ENCODE peak calls at places on chromosome 12, in five cellular contexts. P is stomach, M is prostate gland, E is spleen, G is breast epithelium. N is an unnamed sample. For H3K36me3, the result is how much of the 10 kb centered on the place peaks cover.

GRCh38 chr12:93825926-93826599 is 148.9 kb downstream of the CRADD start:
- DNase-seq in E (no peak), P (no peak), M (peak), G (no peak), N (no peak)

GRCh38 chr12:100295764-100296555 is 29.0 kb downstream of the SCYL2 start:
- DNase-seq in E (no peak), M (no peak), G (no peak), P (no peak), N (no peak)

GRCh38 chr12:63318933-63319332 is 167.9 kb upstream of the AVPR1A start:
- DNase-seq in G (no peak), E (no peak), P (no peak), M (no peak), N (no peak)

GRCh38 chr12:122079038-122079531 is 529 bp downstream of the MLXIP start:
- DNase-seq in P (peak), G (no peak), E (peak), M (no peak), N (peak)

GRCh38 chr12:124762791-124763593 is 100.7 kb downstream of the SCARB1 start:
- DNase-seq in G (no peak), E (no peak), M (no peak), P (no peak), N (no peak)

GRCh38 chr12:25382311-25383106 is 131.8 kb upstream of the KRAS start:
- DNase-seq in G (no peak), M (no peak), E (no peak), P (no peak), N (no peak)

GRCh38 chr12:93734784-93735183 is 57.6 kb downstream of the CRADD start:
- DNase-seq in E (no peak), M (no peak), G (no peak), P (no peak), N (no peak)

GRCh38 chr12:116408489-116409217 is 131.2 kb upstream of the MED13L start:
- DNase-seq in G (no peak), P (no peak), E (peak), M (no peak), N (no peak)

GRCh38 chr12:80988986-80989385 is 51.3 kb upstream of the LIN7A start:
- DNase-seq in E (no peak), M (no peak), G (no peak), P (peak), N (no peak)

GRCh38 chr12:117686911-117687377 is 281.8 kb downstream of the KSR2 start:
- DNase-seq in P (no peak), M (peak), E (no peak), G (no peak), N (no peak)

GRCh38 chr12:130547480-130548155 is 168.5 kb downstream of the RIMBP2 start:
- DNase-seq in E (no peak), M (no peak), P (no peak), G (no peak), N (no peak)

GRCh38 chr12:9130244-9130643 is 14.5 kb upstream of the A2M start:
- DNase-seq in G (no peak), E (no peak), M (no peak), P (no peak), N (no peak)

GRCh38 chr12:40105265-40105514 is 691 bp downstream of the SLC2A13 start:
- DNase-seq in G (no peak), P (no peak), M (peak), E (peak), N (peak)

GRCh38 chr12:42056130-42056529 is 88.5 kb downstream of the GXYLT1 start:
- DNase-seq in G (no peak), P (no peak), M (no peak), E (no peak), N (no peak)

GRCh38 chr12:6285063-6285477 is 25.4 kb upstream of the PLEKHG6 start:
- DNase-seq in M (peak), P (peak), G (no peak), E (peak), N (peak)

GRCh38 chr12:8156416-8156815 is 399 bp upstream of the ZNF705A start:
- DNase-seq in M (no peak), G (no peak), E (no peak), P (no peak), N (no peak)

GRCh38 chr12:95922231-95922630 is 20.2 kb downstream of the CCDC38 start:
- DNase-seq in E (no peak), M (no peak), P (no peak), G (no peak), N (no peak)

GRCh38 chr12:47837190-47838171 is 17.8 kb upstream of the HDAC7 start:
- DNase-seq in P (peak), M (peak), G (peak), E (peak), N (no peak)

GRCh38 chr12:12896261-12896660 is 4.9 kb downstream of the GPRC5A start:
- DNase-seq in P (no peak), M (no peak), G (no peak), E (no peak), N (no peak)

GRCh38 chr12:49335955-49336644 is 888 bp downstream of the C1QL4 start:
- DNase-seq in E (no peak), P (no peak), G (no peak), M (no peak), N (no peak)

DNA sequence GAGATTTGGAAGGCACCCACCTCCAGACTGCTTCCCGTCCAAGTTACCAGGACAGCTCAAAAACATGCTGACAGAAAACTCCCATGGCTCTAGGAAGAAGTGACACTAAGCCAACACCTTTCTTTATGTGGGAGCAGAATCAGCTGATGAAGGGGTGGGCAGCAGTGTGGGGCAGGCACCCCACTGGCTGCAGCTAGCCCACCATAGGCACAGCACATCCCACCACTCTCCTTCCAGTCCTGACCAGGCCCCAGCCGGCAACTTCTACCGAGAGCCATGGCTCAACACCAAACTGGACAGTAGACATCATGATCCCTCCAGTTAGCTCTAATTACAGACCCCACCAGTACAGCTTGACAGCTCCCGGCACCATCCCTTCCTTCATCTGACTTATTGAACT is 45.0 kb downstream of the SH2B3 start:
- DNase-seq in G (peak), E (no peak), P (peak), M (no peak), N (peak)
- H3K36me3 ChIP-seq in G (under half), E (half or more), P (half or more), M (under half), N (under half)

DNA sequence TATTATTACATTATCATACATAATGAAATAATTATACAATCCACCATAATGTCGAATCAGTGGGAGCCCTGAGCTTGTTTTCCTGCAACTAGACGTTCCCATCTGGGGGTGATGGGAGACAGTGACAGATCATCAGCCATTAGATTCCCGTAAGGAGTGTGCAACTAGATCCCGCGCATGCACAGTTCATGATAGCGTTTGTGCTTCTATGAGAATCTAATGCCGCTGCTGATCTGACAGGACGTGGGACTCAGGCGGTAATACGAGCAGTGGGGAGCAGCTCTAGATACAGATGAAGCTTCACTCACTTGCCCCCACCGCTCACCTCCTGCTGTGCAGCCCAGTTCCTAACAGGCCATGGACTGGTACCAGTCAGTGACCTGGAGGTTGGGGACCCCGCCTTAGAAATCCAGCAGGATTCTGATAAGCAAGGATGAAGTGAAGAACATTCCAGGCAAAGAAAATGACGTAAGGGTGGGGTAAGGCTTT is 204.6 kb downstream of the ETV6 start:
- DNase-seq in E (no peak), G (no peak), P (no peak), M (no peak), N (no peak)
- H3K4me3 ChIP-seq in E (no peak), G (no peak), P (no peak), M (no peak), N (no peak)

GRCh38 chr12:109154485-109155438 is 38.4 kb downstream of the ACACB start:
- DNase-seq in P (peak), E (peak), G (peak), M (peak), N (peak)
- TF ChIP-seq POLR2A in P (no peak), E (no peak), G (no peak), M (peak), N (peak)

GRCh38 chr12:53466640-53467039 is 14.7 kb downstream of the PCBP2 start:
- DNase-seq in P (no peak), M (peak), G (no peak), E (no peak), N (no peak)
- H3K36me3 ChIP-seq in P (half or more), M (under half), G (under half), E (half or more), N (half or more)